ENCODE peak calls at places on chromosomes 13 and 19, in four cellular contexts. U is OCI-LY7, C is hepatocyte, F is WERI-Rb-1. R is an unnamed sample.

GRCh38 chr13:70311175-70311574 is 202.9 kb upstream of the KLHL1 start:
- DNase-seq in U (no peak), C (no peak), F (no peak), R (no peak)

GRCh38 chr19:16398530-16399241 is 73.1 kb downstream of the EPS15L1 start:
- DNase-seq in U (no peak), C (no peak), F (no peak), R (peak; percentile 67)

GRCh38 chr19:8334458-8335342 is 8.4 kb downstream of the KANK3 start:
- DNase-seq in U (no peak), C (peak; percentile 83), F (peak; percentile 83), R (peak; percentile 43)

GRCh38 chr13:111978536-111978935 is 88.4 kb upstream of the SOX1 start:
- DNase-seq in U (no peak), C (no peak), F (no peak), R (no peak)

GRCh38 chr19:58474291-58474996 is 1.7 kb upstream of the ZNF446 start:
- DNase-seq in U (no peak), C (no peak), F (no peak), R (peak; percentile 8)

GRCh38 chr19:48926909-48927308 is 6.6 kb upstream of the DHDH start:
- DNase-seq in U (no peak), C (peak; percentile 54), F (no peak), R (peak; percentile 99)

GRCh38 chr13:96650301-96650886 is 343.9 kb downstream of the OXGR1 start:
- DNase-seq in U (no peak), C (peak; percentile 18), F (no peak), R (peak; percentile 72)

GRCh38 chr19:16462757-16463250 is 9.0 kb downstream of the EPS15L1 start:
- DNase-seq in U (no peak), C (no peak), F (no peak), R (no peak)

GRCh38 chr19:16326401-16327130 is 1.9 kb downstream of the KLF2 start:
- DNase-seq in U (peak; percentile 57), C (no peak), F (no peak), R (peak; percentile 49)

GRCh38 chr19:56221851-56222250 is 19.8 kb downstream of the ZSCAN5C start:
- DNase-seq in U (no peak), C (no peak), F (no peak), R (no peak)

GRCh38 chr13:27954406-27954851 is 14.7 kb downstream of the CDX2 start:
- DNase-seq in U (no peak), C (peak; percentile 76), F (peak; percentile 69), R (no peak)

GRCh38 chr13:33281951-33282595 is 3.5 kb downstream of the STARD13 start:
- DNase-seq in U (no peak), C (no peak), F (no peak), R (peak; percentile 47)

GRCh38 chr13:112141643-112142400 is 74.9 kb downstream of the SOX1 start:
- DNase-seq in U (no peak), C (no peak), F (peak; percentile 7), R (no peak)

GRCh38 chr13:74562381-74562780 is 428.2 kb upstream of the KLF12 start:
- DNase-seq in U (no peak), C (no peak), F (no peak), R (no peak)

GRCh38 chr19:1873524-1874473 is 10.4 kb upstream of the KLF16 start:
- DNase-seq in U (no peak), C (no peak), F (no peak), R (peak; percentile 42)

GRCh38 chr13:35499131-35500051 is 22.9 kb upstream of the MAB21L1 start:
- DNase-seq in U (no peak), C (no peak), F (no peak), R (no peak)

GRCh38 chr19:7552781-7553180 is 17.3 kb downstream of the PNPLA6 start:
- DNase-seq in U (no peak), C (no peak), F (no peak), R (no peak)

GRCh38 chr13:40146063-40146462 is 490.6 kb downstream of the COG6 start:
- DNase-seq in U (peak; percentile 24), C (no peak), F (no peak), R (no peak)

GRCh38 chr13:108835082-108835481 is 205.7 kb downstream of the MYO16 start:
- DNase-seq in U (no peak), C (no peak), F (no peak), R (no peak)

GRCh38 chr19:13817018-13817614 is 21.9 kb downstream of the ZSWIM4 start:
- DNase-seq in U (peak; percentile 11), C (peak; percentile 48), F (no peak), R (no peak)

GRCh38 chr13:47233734-47234133 is 336.9 kb upstream of the HTR2A start:
- DNase-seq in U (no peak), C (no peak), F (no peak), R (peak; percentile 38)

GRCh38 chr13:90968510-90968909 is 379.0 kb upstream of the MIR17HG start:
- DNase-seq in U (peak; percentile 70), C (peak; percentile 47), F (peak; percentile 79), R (no peak)
- TF ChIP-seq CTCF in U (no peak), C (peak; percentile 59), F (peak; percentile 87), R (no peak)

DNA sequence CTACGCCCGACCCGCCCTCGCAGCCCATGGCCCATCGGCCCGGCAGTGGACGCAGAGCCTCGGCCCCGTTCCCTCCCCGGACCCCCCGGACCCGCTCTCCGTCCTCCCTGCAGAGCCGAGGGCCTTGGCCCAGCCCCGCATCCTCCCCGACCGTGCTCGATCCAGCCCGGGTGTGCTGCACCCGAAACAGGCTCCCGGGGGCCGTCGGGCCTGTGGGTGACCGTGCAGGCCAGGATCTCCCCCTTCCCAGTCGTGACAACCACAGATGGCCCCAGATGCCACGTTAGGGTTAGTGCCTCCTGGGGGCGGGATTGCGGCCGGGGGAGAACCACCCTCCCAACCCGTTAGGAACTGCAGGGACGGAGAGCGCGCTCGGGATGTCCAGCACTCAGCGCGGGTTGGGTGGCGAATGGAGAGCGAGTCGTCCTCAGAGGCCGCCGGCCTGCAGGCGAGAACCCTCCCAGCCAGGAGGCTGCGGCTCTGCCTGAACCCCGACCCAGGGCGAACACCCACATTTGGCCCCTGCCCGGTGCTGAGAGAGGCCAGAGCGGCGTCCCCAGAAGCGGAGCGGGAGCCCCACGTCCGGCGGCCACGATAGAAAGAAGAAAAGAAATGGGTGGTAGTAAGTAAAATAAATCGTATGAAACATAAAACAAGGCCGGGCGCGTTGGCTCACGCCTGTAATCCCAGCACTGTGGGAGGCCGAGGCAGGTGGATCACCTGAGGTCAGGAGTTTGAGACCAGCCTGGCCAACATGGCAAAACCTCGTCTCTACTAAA is 6.7 kb upstream of the MADCAM1 start:
- DNase-seq in U (peak; percentile 24), C (peak; percentile 59), F (no peak), R (peak; percentile 21)
- TF ChIP-seq CTCF in U (no peak), C (no peak), F (no peak), R (no peak)

GRCh38 chr13:19961484-19961883 is 3.0 kb downstream of the ZMYM2 start:
- DNase-seq in U (no peak), C (no peak), F (no peak), R (no peak)
- TF ChIP-seq CTCF in U (no peak), C (no peak), F (no peak), R (no peak)

GRCh38 chr19:36058481-36059179 is 3.9 kb downstream of the WDR62 start:
- DNase-seq in U (no peak), C (peak; percentile 49), F (no peak), R (no peak)

GRCh38 chr19:36051236-36051635 is 2.8 kb downstream of the THAP8 start:
- DNase-seq in U (peak; percentile 40), C (peak; percentile 44), F (peak; percentile 69), R (no peak)

GRCh38 chr19:36054733-36055686 is at the start of gene WDR62:
- DNase-seq in U (peak; percentile 96), C (peak; percentile 97), F (peak; percentile 94), R (no peak)

GRCh38 chr19:36051637-36052036 is 2.4 kb downstream of the THAP8 start:
- DNase-seq in U (no peak), C (no peak), F (no peak), R (no peak)

GRCh38 chr19:36054119-36054732 is at the start of gene THAP8:
- DNase-seq in U (peak; percentile 99), C (peak; percentile 100), F (peak; percentile 99), R (peak; percentile 99)
- TF ChIP-seq CTCF in U (peak; percentile 65), C (peak; percentile 62), F (peak; percentile 34), R (peak; percentile 61)

GRCh38 chr19:11737964-11738745 is 591 bp downstream of the ZNF823 start:
- DNase-seq in U (peak; percentile 57), C (peak; percentile 85), F (peak; percentile 36), R (peak; percentile 21)
- TF ChIP-seq CTCF in U (peak; percentile 36), C (no peak), F (peak; percentile 5), R (peak; percentile 6)

GRCh38 chr13:38527140-38527539 is 159.7 kb upstream of the FREM2 start:
- DNase-seq in U (no peak), C (no peak), F (no peak), R (no peak)

GRCh38 chr13:38535271-38535670 is 151.6 kb upstream of the FREM2 start:
- DNase-seq in U (no peak), C (no peak), F (no peak), R (no peak)

DNA sequence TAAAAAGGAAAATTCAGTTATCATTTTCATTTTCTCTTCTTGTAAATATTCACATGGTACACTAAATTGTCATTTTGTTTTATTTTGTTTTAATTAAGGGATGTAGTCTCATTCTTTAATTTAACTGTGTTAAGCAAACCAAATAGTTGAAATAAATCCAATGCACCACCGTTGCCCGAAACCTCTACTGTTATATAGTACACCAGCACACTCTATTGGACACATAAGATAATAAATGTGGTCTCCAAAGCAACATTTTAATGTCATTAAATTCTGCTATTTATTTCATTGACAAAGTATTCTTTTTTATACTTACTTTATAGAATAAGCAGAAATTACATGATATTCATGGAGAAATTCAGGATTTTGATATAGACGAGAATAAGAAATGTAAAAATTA is 156.4 kb upstream of the FREM2 start:
- DNase-seq in U (no peak), C (peak; percentile 15), F (no peak), R (peak; percentile 18)
- TF ChIP-seq CTCF in U (peak; percentile 51), C (peak; percentile 60), F (no peak), R (peak; percentile 9)

GRCh38 chr19:5062195-5062594 is 93.3 kb downstream of the KDM4B start:
- DNase-seq in U (no peak), C (no peak), F (no peak), R (no peak)
- TF ChIP-seq CTCF in U (no peak), C (no peak), F (no peak), R (no peak)

DNA sequence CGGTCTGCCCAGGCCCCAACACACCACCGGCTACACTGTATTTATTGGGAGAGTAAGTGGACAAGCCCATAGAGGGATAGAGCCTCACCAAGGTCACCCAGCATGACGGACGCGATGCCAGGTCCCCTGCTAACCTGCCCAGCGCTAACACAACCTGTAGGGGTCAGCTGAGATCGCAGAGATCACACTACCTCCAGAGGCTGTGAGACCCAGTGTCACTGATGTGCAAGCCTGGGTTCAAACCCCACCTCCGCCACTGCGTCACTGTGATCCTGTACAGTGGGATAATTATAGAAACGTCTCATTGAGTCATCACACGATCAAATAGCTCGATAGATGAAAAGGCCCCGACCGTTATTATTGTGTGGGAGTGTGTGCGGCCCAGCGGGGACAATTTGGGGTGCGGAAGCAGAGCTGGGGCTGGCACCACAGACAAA is 10.6 kb upstream of the TLE2 start:
- DNase-seq in U (peak; percentile 56), C (no peak), F (peak; percentile 39), R (no peak)
- TF ChIP-seq CTCF in U (peak; percentile 46), C (no peak), F (peak; percentile 59), R (no peak)

GRCh38 chr19:41537789-41538188 is 38.2 kb upstream of the CEACAM21 start:
- DNase-seq in U (peak; percentile 48), C (no peak), F (no peak), R (peak; percentile 35)
- TF ChIP-seq CTCF in U (peak; percentile 85), C (no peak), F (no peak), R (peak; percentile 53)

GRCh38 chr19:47093841-47094240 is 19.7 kb downstream of the ZC3H4 start:
- DNase-seq in U (no peak), C (no peak), F (no peak), R (no peak)
- TF ChIP-seq CTCF in U (no peak), C (no peak), F (no peak), R (no peak)